ENCODE peak calls at places on chromosome 22, in nine cellular contexts. Q is heart right ventricle; U is colonic mucosa; A is psoas muscle; T is ovary; V is CD8-positive, alpha-beta T cell; P is PC-3; Y is uterus; W is pancreas. J is an unnamed sample. For H3K4me1, the result is how much of the 10 kb centered on the place peaks cover.

GRCh38 chr22:29093501-29093921 is 20.7 kb downstream of the KREMEN1 start:
- DNase-seq in Q (peak), U (no peak), A (peak), T (peak), V (no peak), P (no peak), Y (no peak), W (no peak), J (no peak)

GRCh38 chr22:49106136-49106930 is 721.3 kb downstream of the BRD1 start:
- DNase-seq in Q (no peak), U (no peak), A (no peak), T (no peak), V (no peak), P (no peak), Y (no peak), W (no peak), J (no peak)

GRCh38 chr22:35684270-35684700 is 33.4 kb upstream of the APOL5 start:
- DNase-seq in Q (peak), U (peak), A (no peak), T (no peak), V (no peak), P (no peak), Y (no peak), W (no peak), J (no peak)

GRCh38 chr22:50016308-50016987 is 3.9 kb upstream of the IL17REL start:
- DNase-seq in Q (no peak), U (no peak), A (no peak), T (no peak), V (no peak), P (no peak), Y (no peak), W (no peak), J (no peak)

GRCh38 chr22:17773606-17774205 is 563 bp downstream of the BID start:
- DNase-seq in Q (no peak), U (peak), A (peak), T (no peak), V (peak), P (peak), Y (peak), W (peak), J (no peak)

GRCh38 chr22:27397036-27397947 is 404.3 kb downstream of the MN1 start:
- DNase-seq in Q (no peak), U (no peak), A (no peak), T (no peak), V (no peak), P (no peak), Y (no peak), W (no peak), J (no peak)

GRCh38 chr22:19431641-19432091 is at the start of gene HIRA:
- DNase-seq in Q (peak), U (peak), A (peak), T (peak), V (peak), P (peak), Y (peak), W (peak), J (no peak)

GRCh38 chr22:17706947-17707346 is 67.3 kb downstream of the BID start:
- DNase-seq in Q (no peak), U (no peak), A (no peak), T (no peak), V (no peak), P (no peak), Y (no peak), W (no peak), J (no peak)

GRCh38 chr22:27717094-27717493 is 84.5 kb downstream of the MN1 start:
- DNase-seq in Q (no peak), U (no peak), A (no peak), T (no peak), V (no peak), P (no peak), Y (no peak), W (no peak), J (no peak)

GRCh38 chr22:32205974-32206773 is 1.3 kb upstream of the RFPL2 start:
- DNase-seq in Q (no peak), U (no peak), A (no peak), T (no peak), V (no peak), P (no peak), Y (no peak), W (no peak), J (no peak)

GRCh38 chr22:32413715-32414114 is 1.7 kb upstream of the RTCB start:
- DNase-seq in Q (no peak), U (no peak), A (no peak), T (no peak), V (no peak), P (peak), Y (no peak), W (no peak), J (no peak)

GRCh38 chr22:25696763-25697710 is 45.0 kb upstream of the MYO18B start:
- DNase-seq in Q (no peak), U (no peak), A (no peak), T (no peak), V (no peak), P (no peak), Y (no peak), W (no peak), J (no peak)

GRCh38 chr22:46613606-46613997 is 6.6 kb upstream of the GRAMD4 start:
- DNase-seq in Q (no peak), U (no peak), A (no peak), T (no peak), V (no peak), P (no peak), Y (no peak), W (no peak), J (no peak)

GRCh38 chr22:49768961-49769690 is 58.5 kb downstream of the BRD1 start:
- DNase-seq in Q (no peak), U (no peak), A (peak), T (peak), V (no peak), P (no peak), Y (no peak), W (no peak), J (no peak)

GRCh38 chr22:26417406-26417805 is 11.7 kb upstream of the ASPHD2 start:
- DNase-seq in Q (no peak), U (no peak), A (no peak), T (no peak), V (no peak), P (peak), Y (no peak), W (no peak), J (no peak)

GRCh38 chr22:32389685-32390084 is 22.4 kb downstream of the RTCB start:
- DNase-seq in Q (no peak), U (no peak), A (no peak), T (no peak), V (no peak), P (no peak), Y (no peak), W (no peak), J (no peak)

GRCh38 chr22:45684752-45685359 is 13.2 kb downstream of the ATXN10 start:
- DNase-seq in Q (no peak), U (no peak), A (no peak), T (no peak), V (no peak), P (no peak), Y (no peak), W (no peak), J (no peak)

GRCh38 chr22:27283714-27284113 is 517.8 kb downstream of the MN1 start:
- DNase-seq in Q (no peak), U (no peak), A (no peak), T (no peak), V (no peak), P (no peak), Y (no peak), W (no peak), J (no peak)

GRCh38 chr22:45319319-45319675 is 9.6 kb downstream of the FAM118A start:
- DNase-seq in Q (no peak), U (no peak), A (peak), T (peak), V (no peak), P (no peak), Y (peak), W (no peak), J (no peak)

GRCh38 chr22:22397292-22397870 is 111.2 kb downstream of the ZNF280B start:
- DNase-seq in Q (peak), U (no peak), A (no peak), T (no peak), V (no peak), P (peak), Y (no peak), W (peak), J (peak)
- TF ChIP-seq CTCF in Q (no peak), U (no peak), A (no peak), T (no peak), V (no peak), P (no peak), Y (no peak), W (no peak), J (no peak)

GRCh38 chr22:41488076-41488475 is 19.2 kb downstream of the ACO2 start:
- DNase-seq in Q (no peak), U (no peak), A (no peak), T (no peak), V (no peak), P (no peak), Y (no peak), W (no peak), J (no peak)
- H3K27ac ChIP-seq in Q (peak), U (no peak), A (peak), T (no peak), V (no peak), P (no peak), Y (no peak), W (no peak), J (no peak)

GRCh38 chr22:37566903-37567798 is 6.9 kb downstream of the CDC42EP1 start:
- DNase-seq in Q (peak), U (peak), A (peak), T (peak), V (peak), P (peak), Y (peak), W (peak), J (no peak)
- H3K4me1 ChIP-seq in Q (half or more), U (under half), A (under half), T (under half), V (under half), P (half or more), Y (under half), W (half or more), J (half or more)

DNA sequence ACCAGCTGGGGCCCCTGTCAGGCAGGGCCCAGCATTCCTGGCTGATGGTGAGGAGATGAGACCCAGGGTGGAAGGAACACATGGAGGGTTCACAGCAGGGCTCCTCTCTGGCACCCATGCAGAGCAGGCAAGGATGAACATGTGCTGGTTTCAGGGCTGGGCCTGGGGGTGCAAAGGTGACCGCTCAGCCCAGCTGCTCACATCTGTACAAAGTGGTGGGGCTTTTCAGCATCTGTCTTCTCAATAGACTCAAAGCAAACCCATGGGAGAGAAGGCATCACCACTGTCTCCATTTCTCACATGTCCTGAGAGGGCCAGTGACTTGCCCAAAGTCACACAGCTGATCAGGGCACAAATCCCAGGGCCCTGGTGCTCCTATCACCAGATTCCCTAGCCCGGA is 27.3 kb upstream of the TCF20 start:
- DNase-seq in Q (no peak), U (no peak), A (no peak), T (no peak), V (no peak), P (no peak), Y (no peak), W (no peak), J (no peak)
- TF ChIP-seq CTCF in Q (no peak), U (no peak), A (no peak), T (no peak), V (no peak), P (no peak), Y (no peak), W (no peak), J (no peak)

GRCh38 chr22:47773635-47774034 is 1011.2 kb downstream of the TBC1D22A start:
- DNase-seq in Q (no peak), U (no peak), A (no peak), T (no peak), V (no peak), P (no peak), Y (no peak), W (no peak), J (no peak)

GRCh38 chr22:47775686-47776085 is 1013.2 kb downstream of the TBC1D22A start:
- DNase-seq in Q (no peak), U (no peak), A (no peak), T (no peak), V (no peak), P (peak), Y (no peak), W (no peak), J (no peak)

GRCh38 chr22:47769652-47770051 is 1007.2 kb downstream of the TBC1D22A start:
- DNase-seq in Q (no peak), U (no peak), A (no peak), T (no peak), V (no peak), P (no peak), Y (no peak), W (no peak), J (no peak)

GRCh38 chr22:47775191-47775590 is 1012.7 kb downstream of the TBC1D22A start:
- DNase-seq in Q (no peak), U (no peak), A (no peak), T (no peak), V (no peak), P (no peak), Y (no peak), W (no peak), J (no peak)

GRCh38 chr22:47772864-47773263 is 1010.4 kb downstream of the TBC1D22A start:
- DNase-seq in Q (no peak), U (no peak), A (no peak), T (no peak), V (no peak), P (no peak), Y (no peak), W (no peak), J (no peak)
- H3K27ac ChIP-seq in Q (no peak), U (no peak), A (no peak), T (no peak), V (no peak), P (no peak), Y (no peak), W (no peak), J (no peak)

GRCh38 chr22:20752104-20752741 is 21.7 kb upstream of the SERPIND1 start:
- DNase-seq in Q (no peak), U (no peak), A (no peak), T (no peak), V (no peak), P (no peak), Y (no peak), W (no peak), J (no peak)
- H3K4me1 ChIP-seq in Q (under half), U (under half), A (under half), T (under half), V (under half), P (under half), Y (under half), W (under half), J (under half)

GRCh38 chr22:39941661-39942060 is 18.5 kb upstream of the TMA7B start:
- DNase-seq in Q (no peak), U (no peak), A (no peak), T (no peak), V (no peak), P (no peak), Y (no peak), W (no peak), J (no peak)

GRCh38 chr22:39942433-39943213 is 17.6 kb upstream of the TMA7B start:
- DNase-seq in Q (no peak), U (no peak), A (no peak), T (no peak), V (no peak), P (no peak), Y (no peak), W (no peak), J (no peak)

GRCh38 chr22:39943941-39944624 is 16.1 kb upstream of the TMA7B start:
- DNase-seq in Q (no peak), U (no peak), A (no peak), T (no peak), V (no peak), P (no peak), Y (no peak), W (no peak), J (no peak)

GRCh38 chr22:39940757-39941305 is 19.4 kb upstream of the TMA7B start:
- DNase-seq in Q (no peak), U (no peak), A (no peak), T (no peak), V (no peak), P (no peak), Y (no peak), W (no peak), J (no peak)

GRCh38 chr22:39943366-39943765 is 16.8 kb upstream of the TMA7B start:
- DNase-seq in Q (no peak), U (no peak), A (no peak), T (no peak), V (peak), P (peak), Y (no peak), W (no peak), J (no peak)
- TF ChIP-seq CTCF in Q (no peak), U (no peak), A (no peak), T (no peak), V (no peak), P (peak), Y (no peak), W (no peak), J (no peak)

GRCh38 chr22:41951898-41952474 is at the start of gene SMIM45:
- DNase-seq in Q (no peak), U (no peak), A (no peak), T (no peak), V (no peak), P (no peak), Y (no peak), W (no peak), J (no peak)
- H3K27ac ChIP-seq in Q (no peak), U (no peak), A (no peak), T (no peak), V (no peak), P (no peak), Y (no peak), W (no peak), J (no peak)